ENCODE peak calls at places on chromosomes 7 and 10, in four cellular contexts. G is mesothelial cell of epicardium, M is foreskin fibroblast, R is GM06990. O is an unnamed sample.

GRCh38 chr7:90988523-90988922 is 275.7 kb upstream of the FZD1 start:
- DNase-seq in G (no peak), M (no peak), R (no peak), O (no peak)

GRCh38 chr10:132764108-132764507 is 21.8 kb downstream of the NKX6-2 start:
- DNase-seq in G (no peak), M (peak; percentile 40), R (no peak), O (no peak)

GRCh38 chr10:130990536-130990935 is 321.0 kb downstream of the TCERG1L start:
- DNase-seq in G (no peak), M (no peak), R (no peak), O (no peak)

GRCh38 chr7:106623846-106624245 is 37.1 kb downstream of the CCDC71L start:
- DNase-seq in G (no peak), M (peak; percentile 87), R (no peak), O (no peak)

GRCh38 chr10:22368976-22369375 is 23.7 kb downstream of the SPAG6 start:
- DNase-seq in G (no peak), M (no peak), R (no peak), O (no peak)

GRCh38 chr10:14173706-14174594 is 156.8 kb downstream of the FRMD4A start:
- DNase-seq in G (peak; percentile 50), M (peak; percentile 59), R (no peak), O (no peak)

GRCh38 chr7:117324940-117325339 is 2.1 kb upstream of the WNT2 start:
- DNase-seq in G (no peak), M (peak; percentile 10), R (no peak), O (no peak)

GRCh38 chr7:83161186-83161585 is 1.5 kb downstream of the PCLO start:
- DNase-seq in G (no peak), M (peak; percentile 11), R (no peak), O (no peak)

DNA sequence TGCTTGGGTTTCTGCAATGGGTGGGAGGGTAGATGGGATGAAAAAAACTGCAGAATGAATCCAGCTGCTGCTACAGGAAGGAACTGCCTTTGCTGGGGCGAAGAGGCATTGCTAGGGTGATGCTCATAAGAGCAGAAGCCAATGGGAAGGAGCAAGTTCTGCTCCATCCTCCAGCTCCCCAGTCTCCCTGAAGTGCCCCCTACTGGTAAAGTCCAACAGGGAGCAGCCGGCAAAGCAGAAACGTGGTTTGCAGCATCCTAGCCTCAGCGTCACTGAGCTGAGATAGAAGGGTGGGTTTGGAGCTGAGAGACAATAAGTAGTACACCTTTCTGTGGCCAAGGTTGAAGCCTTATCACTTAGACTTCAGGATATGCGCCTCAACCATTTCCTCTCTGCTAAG is 220.5 kb downstream of the CCSER2 start:
- DNase-seq in G (no peak), M (no peak), R (no peak), O (no peak)
- TF ChIP-seq CTCF in G (no peak), M (peak; percentile 14), R (peak; percentile 54), O (no peak)

GRCh38 chr10:71647526-71648354 is 71.8 kb downstream of the C10orf105 start:
- DNase-seq in G (no peak), M (peak; percentile 19), R (no peak), O (no peak)
- TF ChIP-seq CTCF in G (no peak), M (peak; percentile 44), R (peak; percentile 50), O (no peak)

DNA sequence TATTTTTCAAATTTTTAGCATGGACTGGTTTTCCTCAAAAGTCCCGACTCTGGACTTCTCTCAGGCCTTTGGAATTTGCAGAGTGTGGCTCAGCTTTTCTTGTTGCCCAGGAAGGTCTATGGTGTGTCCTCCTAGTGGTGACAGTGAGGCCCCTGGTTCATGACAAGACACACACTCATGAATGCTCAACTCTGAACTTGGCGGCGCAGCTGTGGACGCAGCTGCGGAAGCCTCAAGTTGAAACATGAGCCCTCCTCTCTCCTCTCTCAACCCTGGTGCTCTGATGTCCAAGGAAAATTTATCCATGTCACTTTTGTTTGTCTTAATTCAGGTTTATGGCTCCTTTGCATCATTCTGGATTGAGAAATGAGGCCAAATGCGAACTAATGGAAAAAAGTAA is 183.9 kb downstream of the HECW1 start:
- DNase-seq in G (no peak), M (no peak), R (no peak), O (no peak)
- TF ChIP-seq CTCF in G (no peak), M (no peak), R (no peak), O (no peak)

GRCh38 chr10:7410800-7411670 is at the start of gene SFMBT2:
- DNase-seq in G (peak; percentile 64), M (peak; percentile 86), R (peak; percentile 81), O (no peak)
- TF ChIP-seq CTCF in G (no peak), M (no peak), R (no peak), O (no peak)

DNA sequence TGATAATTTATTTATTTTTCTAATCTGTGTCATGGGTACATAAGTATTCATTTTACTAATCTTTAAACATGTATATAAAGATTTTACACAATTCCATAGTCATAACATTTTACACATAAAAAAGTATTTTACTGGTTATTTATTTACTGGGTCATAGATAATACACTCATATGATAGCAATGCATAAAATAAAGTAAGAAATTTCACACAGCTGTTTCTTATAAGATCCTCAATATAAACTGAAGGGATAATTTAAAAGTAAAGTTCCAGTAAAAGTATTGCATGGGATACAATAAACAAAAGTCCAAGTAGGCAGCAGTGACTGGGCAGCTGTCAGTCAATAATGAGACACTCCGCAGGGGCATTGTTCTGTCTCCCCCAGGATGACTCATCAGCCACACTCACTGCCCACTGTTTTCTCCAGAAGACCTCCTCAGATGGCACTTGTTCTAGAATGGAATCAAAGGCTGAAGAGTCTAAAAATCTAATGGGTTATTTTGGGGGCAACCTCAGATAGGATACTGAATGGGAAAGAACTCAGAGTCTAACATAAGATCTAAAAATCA is 32.7 kb downstream of the DPY19L1 start:
- DNase-seq in G (no peak), M (peak; percentile 27), R (no peak), O (no peak)
- TF ChIP-seq CTCF in G (no peak), M (no peak), R (no peak), O (no peak)

DNA sequence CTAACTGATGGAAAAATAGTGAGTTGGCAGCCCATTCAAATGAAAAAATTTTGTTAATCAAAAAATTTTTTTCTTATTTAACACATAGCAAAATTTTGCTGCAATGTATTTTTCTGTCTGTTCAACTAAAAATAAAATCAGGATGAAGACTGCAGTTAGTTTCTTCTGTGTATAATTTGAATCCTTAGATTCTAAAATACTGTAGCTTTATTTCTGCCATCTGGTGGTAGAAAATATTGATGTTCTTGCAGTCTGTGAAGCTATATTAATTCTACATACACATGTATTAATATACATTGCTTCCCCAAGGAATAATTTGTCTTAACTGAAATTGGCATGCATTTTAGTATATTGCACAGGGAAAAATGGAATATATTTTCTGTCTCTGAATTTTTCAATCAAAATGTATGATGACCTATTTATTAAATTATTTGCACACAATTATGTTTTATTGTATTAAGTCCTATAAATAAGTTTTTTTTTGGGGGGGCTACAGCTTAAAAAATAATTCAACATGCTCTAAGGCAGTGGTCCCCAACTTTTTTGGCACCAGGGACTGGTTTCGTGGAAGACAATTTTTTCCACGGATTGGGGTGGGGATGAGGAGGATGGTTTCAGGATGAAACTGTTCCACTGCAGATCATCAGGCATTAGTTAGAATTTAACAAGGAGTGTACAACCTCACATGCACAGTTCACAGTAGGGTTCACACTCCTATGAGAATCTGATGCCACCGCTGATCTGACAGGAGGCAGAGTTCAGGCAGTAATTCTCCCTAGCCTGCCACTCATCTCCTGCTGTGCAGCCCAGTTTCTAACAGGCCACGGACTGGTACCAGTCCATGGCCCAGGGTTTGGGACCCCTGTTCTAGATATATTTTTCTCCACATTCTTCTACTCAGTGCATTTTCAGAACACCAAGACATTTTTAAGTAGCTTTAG is 119.4 kb downstream of the GNAT3 start:
- DNase-seq in G (no peak), M (peak; percentile 60), R (no peak), O (no peak)
- TF ChIP-seq CTCF in G (peak; percentile 72), M (peak; percentile 24), R (no peak), O (no peak)

DNA sequence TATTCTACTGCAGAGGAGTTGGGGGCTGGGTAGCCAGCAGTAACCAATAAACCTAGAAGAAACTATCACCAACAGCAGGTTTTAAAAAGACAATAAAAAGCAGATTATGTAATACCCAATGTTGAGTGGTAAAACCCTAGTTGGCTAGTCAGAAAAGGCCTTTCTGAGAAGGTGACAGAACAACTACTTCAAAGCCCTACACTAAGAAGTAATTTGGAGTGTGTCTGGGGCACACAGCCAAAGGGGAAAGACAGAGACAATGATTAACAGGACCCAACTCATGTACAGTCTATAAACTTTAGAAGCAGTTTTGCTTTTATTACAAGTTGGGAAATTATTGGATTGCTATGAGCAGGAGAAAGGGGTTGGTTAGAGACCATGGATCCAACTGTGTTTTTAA is 77.2 kb upstream of the TMEM106B start:
- DNase-seq in G (no peak), M (no peak), R (no peak), O (no peak)
- TF ChIP-seq CTCF in G (no peak), M (no peak), R (no peak), O (no peak)